ENCODE peak calls at places on chromosomes 3 and 15, in five cellular contexts. W is naive thymus-derived CD4-positive, alpha-beta T cell; C is stimulated activated effector memory CD8-positive, alpha-beta T cell treated with anti-CD3 and anti-CD28 coated beads, Interleukin-12 subunit alpha, Interleukin-12 subunit beta, amount 100 ng/mL, for 72 hours; B is substantia nigra; K is central memory CD4-positive, alpha-beta T cell. U is an unnamed sample.
A peak's percentile ranks its signal among the peaks of the same experiment; 100 is the strongest.

GRCh38 chr15:48842501-48842900 is 31.6 kb upstream of the CEP152 start:
- DNase-seq in B (no peak), W (no peak), C (no peak), K (no peak), U (no peak)

GRCh38 chr3:120567370-120568197 is 28.6 kb upstream of the NDUFB4 start:
- DNase-seq in C (no peak), B (peak; percentile 7), K (no peak), W (no peak), U (peak; percentile 62)

GRCh38 chr15:58161436-58161835 is 23.3 kb downstream of the AQP9 start:
- DNase-seq in W (no peak), K (no peak), C (no peak), B (no peak), U (no peak)

GRCh38 chr3:16888785-16889607 is 4.2 kb downstream of the PLCL2 start:
- DNase-seq in B (no peak), K (peak; percentile 49), W (no peak), C (no peak), U (no peak)

GRCh38 chr15:77243146-77243545 is 172.2 kb upstream of the TSPAN3 start:
- DNase-seq in B (no peak), C (no peak), K (no peak), W (no peak), U (no peak)

GRCh38 chr3:155286745-155287144 is 6.7 kb downstream of the STRIT1 start:
- DNase-seq in W (no peak), C (no peak), B (no peak), K (no peak), U (no peak)

GRCh38 chr15:101250931-101251829 is 668 bp downstream of the CHSY1 start:
- DNase-seq in C (no peak), W (peak; percentile 25), B (no peak), K (peak; percentile 10), U (peak; percentile 62)

GRCh38 chr3:52355526-52355925 is 39.4 kb downstream of the DNAH1 start:
- DNase-seq in W (no peak), C (no peak), B (no peak), K (no peak), U (no peak)

GRCh38 chr3:65181397-65181871 is 493.6 kb upstream of the ADAMTS9 start:
- DNase-seq in K (no peak), C (no peak), B (no peak), W (no peak), U (no peak)

GRCh38 chr15:76335851-76336253 is 721 bp upstream of the ISL2 start:
- DNase-seq in K (no peak), W (no peak), C (no peak), B (no peak), U (no peak)

GRCh38 chr15:58694641-58695398 is 54.7 kb downstream of the ADAM10 start:
- DNase-seq in B (no peak), C (no peak), W (no peak), K (no peak), U (no peak)

GRCh38 chr3:9803494-9803893 is 6.6 kb upstream of the TTLL3 start:
- DNase-seq in B (no peak), C (no peak), K (no peak), W (no peak), U (no peak)

GRCh38 chr15:70474682-70475438 is 288.5 kb downstream of the UACA start:
- DNase-seq in K (no peak), W (no peak), B (peak; percentile 44), C (no peak), U (peak; percentile 13)

GRCh38 chr3:141055136-141055535 is 4.0 kb downstream of the SPSB4 start:
- DNase-seq in K (no peak), W (no peak), B (no peak), C (no peak), U (no peak)

GRCh38 chr3:51796859-51797258 is 17.8 kb upstream of the IQCF6 start:
- DNase-seq in K (no peak), B (no peak), C (no peak), W (no peak), U (no peak)

GRCh38 chr3:47565861-47566550 is 12.7 kb downstream of the CSPG5 start:
- DNase-seq in C (no peak), K (no peak), W (no peak), B (no peak), U (no peak)

GRCh38 chr15:98611031-98611430 is 37.3 kb upstream of the IGF1R start:
- DNase-seq in W (no peak), K (no peak), B (no peak), C (no peak), U (no peak)

GRCh38 chr3:69767571-69767970 is 28.3 kb downstream of the MITF start:
- DNase-seq in K (no peak), C (no peak), B (peak; percentile 88), W (no peak), U (peak; percentile 79)

GRCh38 chr3:126321490-126321889 is 35.7 kb downstream of the KLF15 start:
- DNase-seq in B (no peak), C (no peak), W (no peak), K (no peak), U (no peak)

GRCh38 chr15:27339138-27339537 is 368.2 kb downstream of the GABRG3 start:
- DNase-seq in W (no peak), C (no peak), K (no peak), B (no peak), U (no peak)

GRCh38 chr3:190345878-190346277 is 23.6 kb upstream of the CLDN1 start:
- DNase-seq in K (no peak), B (no peak), W (no peak), C (no peak), U (no peak)

GRCh38 chr15:64343222-64343621 is 12.8 kb downstream of the CSNK1G1 start:
- DNase-seq in W (no peak), B (no peak), C (no peak), K (no peak), U (no peak)

GRCh38 chr15:40367673-40368611 is 9.9 kb downstream of the DISP2 start:
- DNase-seq in B (peak; percentile 80), W (peak; percentile 86), C (peak; percentile 84), K (peak; percentile 90), U (peak; percentile 62)

GRCh38 chr3:108153451-108153981 is 62.7 kb upstream of the CD47 start:
- DNase-seq in C (no peak), B (no peak), K (peak; percentile 40), W (peak; percentile 41), U (no peak)

GRCh38 chr15:66184936-66185790 is 68.4 kb downstream of the MEGF11 start:
- DNase-seq in K (no peak), W (no peak), B (no peak), C (no peak), U (no peak)

GRCh38 chr15:51493892-51494291 is 128.7 kb downstream of the DMXL2 start:
- DNase-seq in K (no peak), C (no peak), B (no peak), W (no peak), U (no peak)

GRCh38 chr3:71187715-71188114 is 395.8 kb downstream of the FOXP1 start:
- DNase-seq in C (no peak), B (no peak), W (no peak), K (no peak), U (no peak)

GRCh38 chr3:126136428-126137220 is 43.8 kb downstream of the ALDH1L1 start:
- DNase-seq in C (no peak), B (no peak), K (no peak), W (no peak), U (no peak)

GRCh38 chr3:15645740-15646490 is 44.4 kb downstream of the BTD start:
- DNase-seq in B (no peak), K (no peak), W (no peak), C (no peak), U (no peak)

GRCh38 chr3:86388848-86389247 is 602.1 kb downstream of the VGLL3 start:
- DNase-seq in B (no peak), C (no peak), K (no peak), W (no peak), U (no peak)

GRCh38 chr15:79160211-79160610 is 69.6 kb upstream of the RASGRF1 start:
- DNase-seq in W (no peak), C (no peak), K (no peak), B (no peak), U (no peak)

GRCh38 chr3:183291511-183292031 is 38.5 kb downstream of the B3GNT5 start:
- DNase-seq in W (no peak), C (no peak), K (no peak), B (no peak), U (no peak)

GRCh38 chr3:42714151-42714852 is 11.7 kb upstream of the HHATL start:
- DNase-seq in K (no peak), B (no peak), C (no peak), W (no peak), U (no peak)